ENCODE peak calls at places on chromosome 4, in five cellular contexts. W, E, U, J and H are unnamed samples.

GRCh38 chr4:65645185-65645584 is 25.1 kb downstream of the EPHA5 start:
- DNase-seq in U (no peak), J (no peak), W (no peak), E (no peak), H (no peak)

GRCh38 chr4:147626903-147627302 is 9.7 kb downstream of the TMEM184C start:
- DNase-seq in W (no peak), U (no peak), J (no peak), E (no peak), H (no peak)

GRCh38 chr4:112855058-112855457 is 194.4 kb upstream of the ANK2 start:
- DNase-seq in J (no peak), W (no peak), U (no peak), E (no peak), H (no peak)

GRCh38 chr4:110705440-110705782 is 82.5 kb upstream of the PITX2 start:
- DNase-seq in E (no peak), J (no peak), W (no peak), U (no peak), H (no peak)

GRCh38 chr4:25635501-25635900 is 20.1 kb upstream of the SLC34A2 start:
- DNase-seq in U (no peak), W (no peak), J (no peak), E (peak), H (no peak)

GRCh38 chr4:38125816-38126215 is 165.6 kb downstream of the PTTG2 start:
- DNase-seq in U (no peak), E (no peak), J (no peak), W (no peak), H (no peak)

GRCh38 chr4:17126306-17126978 is 228.0 kb upstream of the LDB2 start:
- DNase-seq in W (no peak), E (no peak), J (no peak), U (no peak), H (no peak)

GRCh38 chr4:34371676-34372075 is 1872.6 kb downstream of the ARAP2 start:
- DNase-seq in W (no peak), U (no peak), J (no peak), E (no peak), H (no peak)

GRCh38 chr4:39559641-39560040 is 32.4 kb upstream of the UGDH start:
- DNase-seq in E (no peak), U (no peak), W (no peak), J (no peak), H (no peak)
- H2BK12ac ChIP-seq in E (no peak), U (no peak), W (no peak), J (no peak), H (no peak)

DNA sequence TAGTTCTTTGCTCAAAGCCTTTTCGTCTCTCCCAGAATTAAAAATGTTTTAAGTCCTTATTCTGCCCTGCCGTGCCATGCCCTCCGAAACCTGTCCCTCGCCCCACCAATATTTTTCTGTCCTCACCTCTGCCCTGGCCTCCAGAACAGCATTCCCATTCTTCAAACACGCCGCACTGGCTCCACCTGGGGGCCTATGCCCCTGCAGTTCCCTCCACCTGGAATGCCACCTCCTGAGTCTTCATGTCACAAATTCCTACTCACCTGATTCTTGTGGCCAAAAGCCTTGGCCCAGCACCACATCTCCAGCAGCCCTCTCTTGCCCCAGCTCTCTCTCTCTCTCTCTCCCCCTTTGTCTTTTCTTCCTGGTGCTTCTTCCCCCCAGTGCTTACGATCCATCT is 91.6 kb downstream of the APBB2 start:
- DNase-seq in W (peak), E (no peak), J (no peak), U (no peak), H (no peak)
- H3K4me2 ChIP-seq in W (no peak), E (no peak), J (no peak), U (no peak), H (no peak)

GRCh38 chr4:102316585-102316984 is 28.7 kb downstream of the SLC39A8 start:
- DNase-seq in W (no peak), U (no peak), E (no peak), J (no peak), H (no peak)
- H3K23ac ChIP-seq in W (no peak), U (no peak), E (no peak), J (no peak), H (no peak)

DNA sequence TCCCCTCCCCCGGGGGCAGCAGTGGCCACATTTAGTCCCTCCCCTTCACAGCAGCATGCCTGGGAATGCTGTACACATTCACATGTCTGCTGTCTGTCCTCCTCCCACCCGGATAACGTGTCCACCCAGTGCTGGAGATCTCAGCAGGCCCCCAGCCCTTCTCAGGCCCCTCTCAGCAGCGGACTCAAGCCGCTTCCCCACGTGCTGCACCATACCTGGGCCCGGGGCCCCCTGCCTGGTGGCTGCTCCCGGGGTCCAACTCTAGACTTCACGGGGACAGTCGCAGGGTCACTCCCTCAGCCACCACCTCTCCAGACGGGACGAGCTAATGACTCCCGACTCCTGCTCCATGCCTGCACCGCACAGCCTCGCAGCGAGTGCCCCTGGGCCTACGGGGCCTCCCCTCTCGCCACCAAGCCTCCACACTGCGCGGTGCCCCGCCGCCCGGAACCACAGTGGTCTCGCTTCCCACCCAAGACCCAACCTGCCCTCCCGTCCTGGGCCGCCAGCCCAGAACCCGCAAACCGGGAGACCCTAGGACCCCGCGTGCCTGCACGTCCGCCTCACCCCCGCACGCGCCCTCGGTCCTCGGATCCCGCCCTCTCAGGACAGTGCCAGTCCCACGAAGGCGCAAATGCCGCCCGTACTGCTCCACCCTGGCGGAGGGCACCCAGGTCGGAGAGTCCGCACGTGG is 1.3 kb upstream of the PCGF3 start:
- DNase-seq in U (no peak), W (no peak), J (no peak), E (no peak), H (no peak)
- H2BK12ac ChIP-seq in U (peak), W (no peak), J (no peak), E (no peak), H (no peak)

GRCh38 chr4:30755306-30755705 is 35.1 kb downstream of the PCDH7 start:
- DNase-seq in U (no peak), E (no peak), W (no peak), J (no peak), H (peak)

GRCh38 chr4:30756553-30756952 is 36.4 kb downstream of the PCDH7 start:
- DNase-seq in J (no peak), E (no peak), U (no peak), W (no peak), H (no peak)

GRCh38 chr4:30754021-30754420 is 33.9 kb downstream of the PCDH7 start:
- DNase-seq in U (no peak), E (no peak), W (no peak), J (no peak), H (peak)

GRCh38 chr4:30757357-30757756 is 37.2 kb downstream of the PCDH7 start:
- DNase-seq in J (no peak), U (no peak), W (no peak), E (peak), H (peak)

DNA sequence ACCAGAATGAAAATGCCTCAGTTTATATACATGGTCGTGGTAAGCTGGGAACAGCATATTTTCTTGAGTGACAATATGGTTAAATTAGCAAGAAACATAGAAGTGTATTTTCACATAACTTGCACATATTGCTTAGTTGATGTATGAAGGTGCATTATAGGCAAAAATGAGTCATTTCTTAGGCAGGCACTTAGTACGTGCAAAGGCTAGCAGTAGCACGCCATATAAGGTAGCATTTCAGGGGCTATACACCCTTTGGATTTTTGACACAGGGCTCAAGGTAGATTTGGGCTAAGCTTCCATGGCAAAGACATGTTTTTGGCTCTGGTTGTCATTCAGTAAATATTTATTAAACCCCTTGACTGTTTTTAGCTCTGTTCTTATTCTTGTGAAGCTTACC is 33.1 kb downstream of the PCDH7 start:
- DNase-seq in U (no peak), W (no peak), J (no peak), E (peak), H (peak)
- H3K4me2 ChIP-seq in U (no peak), W (no peak), J (no peak), E (no peak), H (no peak)

GRCh38 chr4:122224348-122224747 is 72.2 kb downstream of the BLTP1 start:
- DNase-seq in J (peak), U (no peak), E (peak), W (peak), H (peak)
- H3K23ac ChIP-seq in J (no peak), U (no peak), E (no peak), W (no peak), H (no peak)

GRCh38 chr4:55613621-55614020 is 21.6 kb upstream of the PDCL2 start:
- DNase-seq in U (no peak), E (no peak), J (no peak), W (no peak), H (no peak)
- H2BK12ac ChIP-seq in U (no peak), E (no peak), J (no peak), W (no peak), H (no peak)

GRCh38 chr4:94889523-94889922 is 131.8 kb downstream of the BMPR1B start:
- DNase-seq in E (no peak), J (no peak), U (no peak), W (no peak), H (no peak)
- H3K4me2 ChIP-seq in E (no peak), J (no peak), U (peak), W (no peak), H (no peak)

GRCh38 chr4:48653217-48654014 is 126.7 kb downstream of the FRYL start:
- DNase-seq in U (no peak), J (peak), W (no peak), E (peak), H (peak)

GRCh38 chr4:48649505-48649904 is 130.6 kb downstream of the FRYL start:
- DNase-seq in J (no peak), W (no peak), U (no peak), E (no peak), H (no peak)

GRCh38 chr4:48651869-48652447 is 128.1 kb downstream of the FRYL start:
- DNase-seq in W (no peak), E (no peak), J (no peak), U (no peak), H (no peak)

DNA sequence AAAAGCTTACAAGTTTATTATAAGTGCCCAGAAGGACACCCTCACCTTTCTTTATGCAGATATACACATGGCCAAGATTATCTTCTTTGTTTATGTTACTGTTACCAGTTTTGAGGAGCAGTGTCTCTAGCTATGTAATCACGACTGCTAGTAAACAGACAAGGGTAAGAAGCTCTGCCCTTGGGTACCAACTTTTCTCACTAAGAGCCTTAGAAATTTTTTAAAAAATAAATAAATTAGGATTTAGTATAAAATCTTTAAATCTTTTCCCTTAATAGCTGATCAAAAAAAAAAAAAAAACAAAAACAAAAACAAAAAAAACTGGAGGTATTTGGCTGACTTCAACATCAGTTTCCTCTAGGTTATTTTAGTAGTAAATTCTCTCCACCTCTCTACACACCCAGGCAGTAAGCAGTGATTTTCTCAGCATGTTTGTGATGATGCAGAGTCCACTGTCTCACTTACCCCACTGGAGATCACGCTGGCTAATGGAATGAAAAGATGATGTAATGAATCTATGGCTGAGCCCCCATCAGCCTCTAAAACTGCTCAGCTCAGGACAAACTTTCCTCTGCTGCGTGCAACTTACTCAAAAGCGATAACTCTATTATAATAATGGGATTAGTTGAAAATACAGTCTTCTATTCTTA is 125.9 kb downstream of the FRYL start:
- DNase-seq in U (no peak), J (no peak), E (no peak), W (no peak), H (peak)
- H3K23ac ChIP-seq in U (no peak), J (no peak), E (no peak), W (no peak), H (no peak)